ENCODE peak calls at places on chromosome 3, in six cellular contexts. Y is adrenal gland, S is neural progenitor cell, N is omental fat pad, B is endothelial cell of umbilical vein, O is brain microvascular endothelial cell. M is an unnamed sample.

GRCh38 chr3:42742259-42742658 is 30.8 kb downstream of the CCDC13 start:
- DNase-seq in B (no peak), S (no peak), O (no peak), Y (no peak), N (no peak), M (no peak)

GRCh38 chr3:156492801-156493261 is 62.1 kb downstream of the SSR3 start:
- DNase-seq in B (no peak), N (no peak), O (no peak), S (no peak), Y (no peak), M (no peak)

GRCh38 chr3:143170676-143171075 is 51.1 kb downstream of the CHST2 start:
- DNase-seq in O (peak), N (no peak), S (no peak), B (peak), Y (no peak), M (no peak)

GRCh38 chr3:188772886-188773285 is 398.9 kb upstream of the TPRG1 start:
- DNase-seq in O (peak), Y (peak), S (no peak), B (peak), N (no peak), M (no peak)

GRCh38 chr3:125006190-125006855 is 49.5 kb downstream of the HEG1 start:
- DNase-seq in O (no peak), B (no peak), N (no peak), S (peak), Y (no peak), M (no peak)

GRCh38 chr3:69460034-69460433 is 74.1 kb upstream of the FRMD4B start:
- DNase-seq in N (no peak), S (no peak), O (no peak), Y (no peak), B (no peak), M (no peak)

GRCh38 chr3:14535616-14536015 is 4.5 kb downstream of the GRIP2 start:
- DNase-seq in Y (no peak), S (no peak), O (no peak), B (no peak), N (no peak), M (no peak)

GRCh38 chr3:130761730-130762311 is 15.2 kb upstream of the PIK3R4 start:
- DNase-seq in Y (no peak), S (no peak), B (no peak), N (no peak), O (no peak), M (no peak)

GRCh38 chr3:11996500-11996899 is 7.7 kb upstream of the SYN2 start:
- DNase-seq in S (no peak), B (no peak), O (no peak), N (no peak), Y (no peak), M (no peak)

GRCh38 chr3:33877187-33877586 is 78.8 kb downstream of the PDCD6IP start:
- DNase-seq in Y (no peak), S (no peak), N (no peak), O (no peak), B (no peak), M (no peak)

GRCh38 chr3:67517781-67518180 is 136.6 kb downstream of the SUCLG2 start:
- DNase-seq in N (no peak), O (no peak), B (no peak), S (no peak), Y (no peak), M (no peak)

GRCh38 chr3:51681453-51681852 is 10.4 kb downstream of the TEX264 start:
- DNase-seq in B (no peak), O (no peak), S (no peak), N (no peak), Y (no peak), M (no peak)

GRCh38 chr3:170171563-170171962 is 10.0 kb downstream of the PHC3 start:
- DNase-seq in Y (no peak), B (no peak), N (no peak), S (no peak), O (no peak), M (no peak)

GRCh38 chr3:78765671-78766485 is 1001.9 kb downstream of the ROBO1 start:
- DNase-seq in S (no peak), B (no peak), N (no peak), O (no peak), Y (no peak), M (no peak)

GRCh38 chr3:88307666-88308065 is 157.9 kb downstream of the C3orf38 start:
- DNase-seq in O (no peak), S (peak), B (no peak), N (no peak), Y (no peak), M (no peak)

GRCh38 chr3:187013080-187013838 is 82.9 kb downstream of the ST6GAL1 start:
- DNase-seq in O (no peak), N (no peak), B (peak), S (no peak), Y (no peak), M (no peak)

GRCh38 chr3:130081371-130081881 is at the start of gene ALG1L2:
- DNase-seq in B (peak), S (no peak), Y (no peak), N (no peak), O (no peak), M (no peak)

GRCh38 chr3:149401215-149401925 is 23.9 kb upstream of the TM4SF1 start:
- DNase-seq in N (no peak), S (no peak), Y (no peak), O (peak), B (peak), M (no peak)

GRCh38 chr3:98954806-98955205 is 53.3 kb upstream of the DCBLD2 start:
- DNase-seq in N (no peak), O (no peak), Y (no peak), B (no peak), S (no peak), M (no peak)

GRCh38 chr3:160686955-160687535 is 10.1 kb downstream of the ARL14 start:
- DNase-seq in Y (no peak), B (peak), N (no peak), S (no peak), O (no peak), M (no peak)

GRCh38 chr3:128075516-128076464 is 23.6 kb downstream of the SEC61A1 start:
- DNase-seq in B (peak), O (peak), Y (peak), S (peak), N (peak), M (peak)

GRCh38 chr3:104460477-104461406 is 906.0 kb upstream of the ALCAM start:
- DNase-seq in B (peak), Y (no peak), S (peak), N (no peak), O (peak), M (no peak)
- TF ChIP-seq CTCF in B (no peak), Y (peak), S (peak), N (no peak), O (peak), M (peak)

DNA sequence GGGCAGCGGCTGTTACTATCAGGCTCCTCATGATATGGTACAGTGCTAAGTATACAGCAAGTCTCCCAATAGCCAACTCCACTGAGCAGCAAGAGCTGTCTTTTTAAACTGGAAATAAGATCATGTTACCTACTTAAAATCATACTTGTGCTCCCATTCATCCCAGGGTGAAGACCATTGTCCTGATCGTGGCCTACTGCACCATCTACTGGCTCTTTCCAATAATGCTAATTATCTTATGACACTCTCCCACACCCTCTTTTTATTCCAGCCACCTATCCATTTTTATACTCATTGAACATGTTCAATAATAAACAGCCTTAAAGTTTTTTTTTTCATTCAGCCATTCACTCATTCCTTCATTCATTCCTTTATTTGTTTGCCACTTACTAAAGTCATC is 117.7 kb downstream of the GBE1 start:
- DNase-seq in S (peak), Y (no peak), N (no peak), B (peak), O (peak), M (no peak)
- TF ChIP-seq CTCF in S (peak), Y (peak), N (no peak), B (peak), O (peak), M (peak)

DNA sequence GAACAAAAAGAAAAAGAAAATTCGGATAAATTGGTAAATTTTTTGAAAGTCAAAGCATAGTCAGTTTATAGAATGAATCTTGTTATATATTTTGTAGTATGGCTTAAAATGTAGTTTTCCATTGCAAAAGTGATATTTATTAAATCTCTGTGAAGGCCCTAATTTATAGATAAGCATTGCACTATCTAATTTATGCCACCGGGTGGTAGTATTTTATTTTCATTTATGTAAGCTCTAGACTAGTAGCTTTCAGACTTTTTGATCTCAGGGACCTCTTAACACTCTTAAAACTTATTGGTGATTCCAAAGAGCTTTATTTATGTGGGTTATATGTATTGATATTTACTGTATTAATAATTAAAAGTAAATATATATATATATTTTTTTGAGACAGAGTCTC is 133.9 kb upstream of the LRRFIP2 start:
- DNase-seq in O (no peak), Y (no peak), N (no peak), B (peak), S (peak), M (no peak)
- TF ChIP-seq CTCF in O (no peak), Y (peak), N (no peak), B (peak), S (peak), M (peak)

GRCh38 chr3:25362118-25362517 is 65.9 kb upstream of the RARB start:
- DNase-seq in B (no peak), O (no peak), Y (no peak), N (no peak), S (no peak), M (no peak)

GRCh38 chr3:25367025-25367424 is 61.0 kb upstream of the RARB start:
- DNase-seq in O (no peak), N (no peak), S (no peak), B (no peak), Y (no peak), M (no peak)

DNA sequence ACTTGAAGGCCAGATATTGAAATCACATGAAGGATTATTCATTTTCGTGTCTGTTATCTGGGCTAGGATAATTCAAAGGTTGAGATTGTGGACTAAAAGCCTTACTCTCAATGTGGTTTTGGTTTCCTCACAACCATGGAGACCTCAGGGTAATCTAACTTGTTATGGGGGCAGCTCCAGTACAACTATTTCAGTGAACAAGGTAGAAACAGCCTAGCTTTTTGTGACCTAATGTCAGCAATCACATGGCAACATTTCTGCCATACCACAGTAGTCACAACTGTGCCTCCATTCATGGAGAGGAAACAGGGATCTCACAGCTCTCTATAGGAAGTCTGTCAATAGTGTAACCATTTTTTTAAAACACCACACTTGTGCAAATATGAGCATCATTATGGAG is 62.4 kb upstream of the RARB start:
- DNase-seq in Y (no peak), O (no peak), S (no peak), N (no peak), B (no peak), M (no peak)
- TF ChIP-seq CTCF in Y (no peak), O (no peak), S (no peak), N (no peak), B (no peak), M (no peak)

M was measured in progenitor cell of endocrine pancreas.